ENCODE peak calls at places on chromosome 2, in eight cellular contexts. One of them, this sample, is unnamed.

GRCh38 chr2:189439342-189439741 is 1.9 kb upstream of the WDR75 start:
- DNase-seq in mucosa of descending colon: no peak
- DNase-seq in IMR-90: no peak
- DNase-seq in left ventricle myocardium inferior: no peak
- DNase-seq in HCT116: no peak
- DNase-seq in GM12865: no peak
- DNase-seq in cardiac muscle cell: no peak
- DNase-seq in MM.1S: no peak
- DNase-seq in this sample: no peak

GRCh38 chr2:224151161-224151560 is 112.1 kb upstream of the SERPINE2 start:
- DNase-seq in GM12865: no peak
- DNase-seq in mucosa of descending colon: no peak
- DNase-seq in HCT116: no peak
- DNase-seq in cardiac muscle cell: no peak
- DNase-seq in MM.1S: no peak
- DNase-seq in IMR-90: peak
- DNase-seq in left ventricle myocardium inferior: no peak
- DNase-seq in this sample: no peak

GRCh38 chr2:233142355-233142897 is 82.3 kb downstream of the INPP5D start:
- DNase-seq in HCT116: no peak
- DNase-seq in mucosa of descending colon: peak
- DNase-seq in IMR-90: no peak
- DNase-seq in left ventricle myocardium inferior: no peak
- DNase-seq in cardiac muscle cell: no peak
- DNase-seq in MM.1S: peak
- DNase-seq in GM12865: peak
- DNase-seq in this sample: no peak

GRCh38 chr2:46179037-46179621 is 118.1 kb upstream of the EPAS1 start:
- DNase-seq in MM.1S: no peak
- DNase-seq in GM12865: peak
- DNase-seq in mucosa of descending colon: peak
- DNase-seq in IMR-90: peak
- DNase-seq in HCT116: no peak
- DNase-seq in left ventricle myocardium inferior: peak
- DNase-seq in cardiac muscle cell: no peak
- DNase-seq in this sample: peak

GRCh38 chr2:112229365-112229764 is 25.5 kb downstream of the ZC3H8 start:
- DNase-seq in cardiac muscle cell: no peak
- DNase-seq in mucosa of descending colon: no peak
- DNase-seq in left ventricle myocardium inferior: no peak
- DNase-seq in IMR-90: no peak
- DNase-seq in HCT116: no peak
- DNase-seq in MM.1S: no peak
- DNase-seq in GM12865: no peak
- DNase-seq in this sample: no peak

GRCh38 chr2:238155051-238155760 is 3.6 kb upstream of the ERFE start:
- DNase-seq in GM12865: no peak
- DNase-seq in MM.1S: no peak
- DNase-seq in cardiac muscle cell: no peak
- DNase-seq in left ventricle myocardium inferior: no peak
- DNase-seq in mucosa of descending colon: peak
- DNase-seq in IMR-90: peak
- DNase-seq in HCT116: no peak
- DNase-seq in this sample: no peak

GRCh38 chr2:45132551-45132950 is 123.3 kb upstream of the SIX2 start:
- DNase-seq in GM12865: peak
- DNase-seq in mucosa of descending colon: no peak
- DNase-seq in MM.1S: no peak
- DNase-seq in left ventricle myocardium inferior: no peak
- DNase-seq in cardiac muscle cell: no peak
- DNase-seq in IMR-90: no peak
- DNase-seq in HCT116: no peak
- DNase-seq in this sample: no peak

GRCh38 chr2:218870984-218871344 is 9.7 kb upstream of the WNT10A start:
- DNase-seq in IMR-90: no peak
- DNase-seq in cardiac muscle cell: no peak
- DNase-seq in MM.1S: no peak
- DNase-seq in HCT116: no peak
- DNase-seq in mucosa of descending colon: no peak
- DNase-seq in GM12865: no peak
- DNase-seq in left ventricle myocardium inferior: no peak
- DNase-seq in this sample: no peak

GRCh38 chr2:18623782-18624181 is 34.4 kb upstream of the NT5C1B start:
- DNase-seq in IMR-90: peak
- DNase-seq in mucosa of descending colon: no peak
- DNase-seq in cardiac muscle cell: no peak
- DNase-seq in GM12865: no peak
- DNase-seq in MM.1S: no peak
- DNase-seq in HCT116: no peak
- DNase-seq in left ventricle myocardium inferior: no peak
- DNase-seq in this sample: no peak

GRCh38 chr2:217138284-217138683 is 278.4 kb upstream of the TNP1 start:
- DNase-seq in cardiac muscle cell: no peak
- DNase-seq in MM.1S: no peak
- DNase-seq in GM12865: no peak
- DNase-seq in IMR-90: no peak
- DNase-seq in mucosa of descending colon: no peak
- DNase-seq in HCT116: no peak
- DNase-seq in left ventricle myocardium inferior: no peak
- DNase-seq in this sample: no peak

GRCh38 chr2:41197781-41198180 is 745.9 kb upstream of the SLC8A1 start:
- DNase-seq in HCT116: no peak
- DNase-seq in IMR-90: no peak
- DNase-seq in GM12865: no peak
- DNase-seq in cardiac muscle cell: peak
- DNase-seq in mucosa of descending colon: no peak
- DNase-seq in MM.1S: no peak
- DNase-seq in left ventricle myocardium inferior: no peak
- DNase-seq in this sample: no peak

GRCh38 chr2:41965173-41965875 is 82.5 kb upstream of the PKDCC start:
- DNase-seq in mucosa of descending colon: no peak
- DNase-seq in IMR-90: no peak
- DNase-seq in HCT116: no peak
- DNase-seq in GM12865: no peak
- DNase-seq in left ventricle myocardium inferior: no peak
- DNase-seq in cardiac muscle cell: no peak
- DNase-seq in MM.1S: no peak
- DNase-seq in this sample: no peak

GRCh38 chr2:86598966-86599365 is 24.7 kb downstream of the RNF103 start:
- DNase-seq in IMR-90: no peak
- DNase-seq in HCT116: no peak
- DNase-seq in MM.1S: no peak
- DNase-seq in GM12865: no peak
- DNase-seq in left ventricle myocardium inferior: no peak
- DNase-seq in cardiac muscle cell: no peak
- DNase-seq in mucosa of descending colon: no peak
- DNase-seq in this sample: no peak

GRCh38 chr2:72917138-72917874 is at the start of gene EMX1:
- DNase-seq in HCT116: peak
- DNase-seq in IMR-90: no peak
- DNase-seq in cardiac muscle cell: peak
- DNase-seq in left ventricle myocardium inferior: no peak
- DNase-seq in MM.1S: peak
- DNase-seq in GM12865: peak
- DNase-seq in mucosa of descending colon: peak
- DNase-seq in this sample: no peak

GRCh38 chr2:119871725-119872124 is 112.0 kb downstream of the PTPN4 start:
- DNase-seq in mucosa of descending colon: no peak
- DNase-seq in MM.1S: no peak
- DNase-seq in IMR-90: no peak
- DNase-seq in GM12865: no peak
- DNase-seq in left ventricle myocardium inferior: no peak
- DNase-seq in HCT116: no peak
- DNase-seq in cardiac muscle cell: no peak
- DNase-seq in this sample: no peak

GRCh38 chr2:199259671-199260070 is 198.1 kb downstream of the SATB2 start:
- DNase-seq in MM.1S: no peak
- DNase-seq in IMR-90: peak
- DNase-seq in cardiac muscle cell: no peak
- DNase-seq in GM12865: no peak
- DNase-seq in left ventricle myocardium inferior: no peak
- DNase-seq in HCT116: no peak
- DNase-seq in mucosa of descending colon: no peak
- DNase-seq in this sample: no peak

GRCh38 chr2:6866239-6866745 is 585 bp upstream of the CMPK2 start:
- DNase-seq in GM12865: peak
- DNase-seq in IMR-90: peak
- DNase-seq in cardiac muscle cell: peak
- DNase-seq in left ventricle myocardium inferior: no peak
- DNase-seq in MM.1S: peak
- DNase-seq in mucosa of descending colon: peak
- DNase-seq in HCT116: peak
- DNase-seq in this sample: no peak

GRCh38 chr2:109318150-109318948 is 189.3 kb downstream of the SH3RF3 start:
- DNase-seq in mucosa of descending colon: peak
- DNase-seq in cardiac muscle cell: no peak
- DNase-seq in IMR-90: peak
- DNase-seq in MM.1S: no peak
- DNase-seq in GM12865: no peak
- DNase-seq in left ventricle myocardium inferior: peak
- DNase-seq in HCT116: no peak
- DNase-seq in this sample: peak
- H3K4me3 ChIP-seq in mucosa of descending colon: no peak
- H3K4me3 ChIP-seq in cardiac muscle cell: no peak
- H3K4me3 ChIP-seq in IMR-90: peak
- H3K4me3 ChIP-seq in MM.1S: no peak
- H3K4me3 ChIP-seq in GM12865: no peak
- H3K4me3 ChIP-seq in left ventricle myocardium inferior: peak
- H3K4me3 ChIP-seq in HCT116: no peak
- H3K4me3 ChIP-seq in this sample: peak

GRCh38 chr2:11695576-11695975 is 25.6 kb upstream of the NTSR2 start:
- DNase-seq in left ventricle myocardium inferior: no peak
- DNase-seq in GM12865: no peak
- DNase-seq in MM.1S: no peak
- DNase-seq in IMR-90: no peak
- DNase-seq in cardiac muscle cell: no peak
- DNase-seq in mucosa of descending colon: no peak
- DNase-seq in HCT116: no peak
- DNase-seq in this sample: no peak

GRCh38 chr2:11697103-11697871 is 27.3 kb upstream of the NTSR2 start:
- DNase-seq in HCT116: no peak
- DNase-seq in IMR-90: peak
- DNase-seq in MM.1S: no peak
- DNase-seq in GM12865: no peak
- DNase-seq in cardiac muscle cell: peak
- DNase-seq in mucosa of descending colon: no peak
- DNase-seq in left ventricle myocardium inferior: peak
- DNase-seq in this sample: peak

GRCh38 chr2:11699686-11700670 is 30.0 kb upstream of the NTSR2 start:
- DNase-seq in IMR-90: no peak
- DNase-seq in mucosa of descending colon: no peak
- DNase-seq in left ventricle myocardium inferior: no peak
- DNase-seq in cardiac muscle cell: no peak
- DNase-seq in MM.1S: no peak
- DNase-seq in GM12865: no peak
- DNase-seq in HCT116: no peak
- DNase-seq in this sample: no peak

GRCh38 chr2:11696736-11697102 is 26.7 kb upstream of the NTSR2 start:
- DNase-seq in GM12865: no peak
- DNase-seq in IMR-90: no peak
- DNase-seq in left ventricle myocardium inferior: no peak
- DNase-seq in cardiac muscle cell: no peak
- DNase-seq in mucosa of descending colon: no peak
- DNase-seq in MM.1S: no peak
- DNase-seq in HCT116: no peak
- DNase-seq in this sample: no peak

DNA sequence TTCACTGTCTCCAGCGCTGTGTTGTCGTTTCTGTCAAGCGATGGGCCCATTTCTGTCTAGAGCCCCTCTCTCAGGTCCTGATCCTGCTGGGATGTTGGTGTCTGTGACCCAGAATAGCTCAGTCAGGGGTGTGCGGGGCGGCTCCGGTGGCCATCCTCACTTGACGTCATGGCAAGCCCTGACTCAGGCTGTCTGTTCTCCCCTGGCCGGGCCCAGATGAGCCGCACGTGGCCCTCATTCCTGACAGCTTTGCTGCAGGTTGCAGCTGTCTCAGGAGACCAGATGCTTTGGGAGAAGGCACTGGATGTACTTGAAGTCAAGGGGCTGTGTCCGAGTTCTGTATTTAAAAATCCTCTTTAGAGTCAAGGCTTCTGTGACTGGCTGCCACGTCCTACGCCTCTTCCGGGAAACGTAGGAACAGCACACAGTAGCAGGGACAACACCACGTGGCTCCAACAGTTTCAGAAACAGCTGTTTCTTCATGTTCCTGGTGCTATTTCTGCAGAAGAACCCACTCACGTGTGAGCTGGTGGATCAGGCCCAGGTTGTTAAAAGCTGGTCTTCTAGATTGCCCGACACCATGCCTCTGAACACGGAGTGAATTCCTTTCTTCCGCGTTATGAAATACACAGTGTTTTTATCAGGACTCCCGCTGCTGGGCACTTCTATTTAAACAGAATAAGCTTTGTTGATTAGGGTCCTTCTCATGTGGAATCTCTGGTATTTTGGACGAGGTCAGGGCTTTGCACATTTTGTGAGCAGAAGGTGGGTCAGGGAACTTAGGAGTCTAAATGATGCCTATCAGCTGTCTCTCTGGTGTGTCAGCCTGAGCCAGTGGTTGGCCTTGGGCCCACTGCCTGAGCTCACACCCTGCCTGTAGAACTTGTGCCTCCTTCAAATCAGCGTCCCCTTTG is 28.3 kb upstream of the NTSR2 start:
- DNase-seq in MM.1S: no peak
- DNase-seq in mucosa of descending colon: peak
- DNase-seq in cardiac muscle cell: peak
- DNase-seq in HCT116: no peak
- DNase-seq in IMR-90: peak
- DNase-seq in left ventricle myocardium inferior: peak
- DNase-seq in GM12865: no peak
- DNase-seq in this sample: no peak
- TF ChIP-seq CTCF in MM.1S: no peak
- TF ChIP-seq CTCF in mucosa of descending colon: no peak
- TF ChIP-seq CTCF in cardiac muscle cell: no peak
- TF ChIP-seq CTCF in HCT116: no peak
- TF ChIP-seq CTCF in IMR-90: no peak
- TF ChIP-seq CTCF in left ventricle myocardium inferior: peak
- TF ChIP-seq CTCF in GM12865: no peak
- TF ChIP-seq CTCF in this sample: peak

GRCh38 chr2:43186679-43187374 is 39.6 kb downstream of the ZFP36L2 start:
- DNase-seq in GM12865: no peak
- DNase-seq in IMR-90: no peak
- DNase-seq in MM.1S: no peak
- DNase-seq in left ventricle myocardium inferior: no peak
- DNase-seq in mucosa of descending colon: peak
- DNase-seq in cardiac muscle cell: no peak
- DNase-seq in HCT116: no peak
- DNase-seq in this sample: no peak
- H3K4me3 ChIP-seq in GM12865: no peak
- H3K4me3 ChIP-seq in IMR-90: no peak
- H3K4me3 ChIP-seq in MM.1S: no peak
- H3K4me3 ChIP-seq in left ventricle myocardium inferior: no peak
- H3K4me3 ChIP-seq in mucosa of descending colon: no peak
- H3K4me3 ChIP-seq in cardiac muscle cell: no peak
- H3K4me3 ChIP-seq in HCT116: no peak
- H3K4me3 ChIP-seq in this sample: no peak

DNA sequence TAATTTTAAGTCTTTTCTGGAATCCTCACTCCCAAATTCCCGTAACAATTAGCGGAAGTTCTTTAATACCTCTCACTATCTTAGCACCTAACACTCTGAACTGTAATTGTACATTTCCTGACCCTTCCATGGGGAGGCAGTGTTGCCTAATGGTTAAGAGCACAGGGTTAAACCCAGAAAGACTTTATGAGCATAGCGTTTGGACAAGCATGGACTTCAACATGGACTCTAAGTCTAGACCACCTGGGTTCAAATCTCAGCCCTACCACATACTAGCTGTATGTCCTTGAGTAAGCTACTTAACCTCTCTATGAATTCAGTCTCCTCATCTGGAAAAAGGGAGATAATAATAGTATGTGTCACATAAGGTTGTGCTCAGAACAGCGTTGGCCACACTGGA is 13.0 kb downstream of the ANTXR1 start:
- DNase-seq in HCT116: peak
- DNase-seq in cardiac muscle cell: no peak
- DNase-seq in MM.1S: peak
- DNase-seq in left ventricle myocardium inferior: no peak
- DNase-seq in GM12865: peak
- DNase-seq in IMR-90: peak
- DNase-seq in mucosa of descending colon: peak
- DNase-seq in this sample: no peak
- TF ChIP-seq CTCF in HCT116: peak
- TF ChIP-seq CTCF in cardiac muscle cell: peak
- TF ChIP-seq CTCF in MM.1S: peak
- TF ChIP-seq CTCF in left ventricle myocardium inferior: peak
- TF ChIP-seq CTCF in GM12865: peak
- TF ChIP-seq CTCF in IMR-90: peak
- TF ChIP-seq CTCF in mucosa of descending colon: peak
- TF ChIP-seq CTCF in this sample: peak

This sample was measured in BJ.